ENCODE peak calls at places on chromosomes 12 and 14, in six cellular contexts. M, F, O, C, N and P are unnamed samples.

GRCh38 chr12:24045816-24046257 is 96.4 kb upstream of the SOX5 start:
- DNase-seq in N (no peak), M (peak; percentile 33), C (no peak), O (no peak), F (no peak), P (no peak)

GRCh38 chr14:86790408-86791364 is 1202.3 kb downstream of the GALC start:
- DNase-seq in M (no peak), F (no peak), O (no peak), C (no peak), N (no peak), P (no peak)

GRCh38 chr12:124914392-124915248 is at the start of gene UBC:
- DNase-seq in C (peak; percentile 97), N (peak; percentile 93), F (peak; percentile 88), O (peak; percentile 99), M (peak; percentile 91), P (peak; percentile 84)

GRCh38 chr14:75514673-75515630 is 7.3 kb upstream of the BATF start:
- DNase-seq in M (peak; percentile 25), C (no peak), F (no peak), N (no peak), O (peak; percentile 91), P (peak; percentile 57)

GRCh38 chr12:19643635-19644034 is 204.3 kb downstream of the AEBP2 start:
- DNase-seq in O (no peak), M (no peak), C (no peak), N (no peak), F (no peak), P (no peak)

GRCh38 chr14:89912667-89913211 is 41.8 kb downstream of the EFCAB11 start:
- DNase-seq in O (no peak), N (no peak), M (no peak), F (no peak), C (no peak), P (no peak)

GRCh38 chr12:34219046-34219770 is 196.9 kb downstream of the ALG10 start:
- DNase-seq in M (no peak), C (no peak), F (no peak), O (peak; percentile 15), N (no peak), P (no peak)

GRCh38 chr14:60724080-60724618 is at the start of gene SIX4:
- DNase-seq in N (peak; percentile 78), F (peak; percentile 57), O (peak; percentile 50), M (peak; percentile 62), C (peak; percentile 64), P (peak; percentile 78)

GRCh38 chr14:68521557-68521901 is 271.3 kb downstream of the ZFP36L1 start:
- DNase-seq in M (no peak), F (no peak), C (no peak), N (no peak), O (no peak), P (no peak)

GRCh38 chr14:105087963-105088811 is 23.0 kb upstream of the GPR132 start:
- DNase-seq in O (no peak), M (peak; percentile 64), F (peak; percentile 73), N (peak; percentile 23), C (peak; percentile 60), P (no peak)

GRCh38 chr12:52976574-52977071 is 27.7 kb downstream of the KRT18 start:
- DNase-seq in N (no peak), C (no peak), F (no peak), O (no peak), M (no peak), P (no peak)

GRCh38 chr12:64694130-64695078 is 64.8 kb downstream of the GNS start:
- DNase-seq in C (no peak), F (no peak), M (no peak), N (no peak), O (no peak), P (no peak)

GRCh38 chr12:106429043-106429552 is 71.5 kb downstream of the POLR3B start:
- DNase-seq in F (no peak), N (no peak), M (no peak), C (no peak), O (no peak), P (no peak)

GRCh38 chr12:51590347-51591019 is 550 bp upstream of the SCN8A start:
- DNase-seq in N (peak; percentile 66), C (no peak), M (peak; percentile 39), F (peak; percentile 62), O (peak; percentile 84), P (peak; percentile 89)

GRCh38 chr14:20855652-20856291 is 35.4 kb upstream of the RNASE3 start:
- DNase-seq in O (peak; percentile 16), N (peak; percentile 61), M (peak; percentile 54), F (no peak), C (no peak), P (peak; percentile 69)

GRCh38 chr14:103871596-103872480 is 24.5 kb upstream of the PPP1R13B start:
- DNase-seq in F (peak; percentile 85), M (peak; percentile 84), O (peak; percentile 76), C (no peak), N (peak; percentile 91), P (peak; percentile 96)

GRCh38 chr14:51576112-51576420 is 75.6 kb upstream of the FRMD6 start:
- DNase-seq in C (no peak), M (no peak), O (no peak), F (no peak), N (no peak), P (no peak)

GRCh38 chr12:121916719-121917118 is 1.7 kb upstream of the CFAP251 start:
- DNase-seq in N (no peak), F (no peak), C (no peak), M (no peak), O (no peak), P (no peak)

GRCh38 chr12:100913872-100914600 is 119.5 kb downstream of the ANO4 start:
- DNase-seq in C (no peak), M (no peak), O (no peak), F (no peak), N (no peak), P (no peak)

GRCh38 chr12:62908667-62909066 is 26.3 kb downstream of the PPM1H start:
- DNase-seq in C (no peak), M (no peak), N (no peak), O (no peak), F (no peak), P (no peak)

GRCh38 chr12:29616664-29617409 is 119.4 kb upstream of the OVCH1 start:
- DNase-seq in F (no peak), M (no peak), N (no peak), C (no peak), O (no peak), P (no peak)

GRCh38 chr12:75471928-75472865 is 8.4 kb upstream of the GLIPR1 start:
- DNase-seq in C (no peak), F (no peak), M (no peak), N (no peak), O (no peak), P (no peak)

GRCh38 chr12:105083551-105084105 is 630 bp downstream of the ALDH1L2 start:
- DNase-seq in N (peak; percentile 58), O (peak; percentile 23), M (peak; percentile 68), C (no peak), F (peak; percentile 61), P (peak; percentile 22)

GRCh38 chr12:126483145-126484068 is 1418.2 kb downstream of the AACS start:
- DNase-seq in M (no peak), C (no peak), N (no peak), O (no peak), F (no peak), P (no peak)

GRCh38 chr12:14367097-14367661 is 1.7 kb downstream of the ATF7IP start:
- DNase-seq in O (peak; percentile 71), C (no peak), N (no peak), F (no peak), M (no peak), P (peak; percentile 66)

GRCh38 chr12:51383281-51383905 is 7.8 kb downstream of the GALNT6 start:
- DNase-seq in N (no peak), C (no peak), O (no peak), M (no peak), F (no peak), P (no peak)

GRCh38 chr12:119868992-119869391 is 8.1 kb downstream of the CIT start:
- DNase-seq in F (no peak), O (no peak), N (no peak), C (no peak), M (no peak), P (no peak)

GRCh38 chr14:68696721-68697495 is 96.0 kb downstream of the ZFP36L1 start:
- DNase-seq in F (no peak), M (no peak), C (no peak), N (no peak), O (no peak), P (no peak)

GRCh38 chr12:54159140-54159539 is 29.6 kb downstream of the SMUG1 start:
- DNase-seq in N (peak; percentile 57), C (no peak), M (no peak), F (no peak), O (peak; percentile 65), P (peak; percentile 70)

DNA sequence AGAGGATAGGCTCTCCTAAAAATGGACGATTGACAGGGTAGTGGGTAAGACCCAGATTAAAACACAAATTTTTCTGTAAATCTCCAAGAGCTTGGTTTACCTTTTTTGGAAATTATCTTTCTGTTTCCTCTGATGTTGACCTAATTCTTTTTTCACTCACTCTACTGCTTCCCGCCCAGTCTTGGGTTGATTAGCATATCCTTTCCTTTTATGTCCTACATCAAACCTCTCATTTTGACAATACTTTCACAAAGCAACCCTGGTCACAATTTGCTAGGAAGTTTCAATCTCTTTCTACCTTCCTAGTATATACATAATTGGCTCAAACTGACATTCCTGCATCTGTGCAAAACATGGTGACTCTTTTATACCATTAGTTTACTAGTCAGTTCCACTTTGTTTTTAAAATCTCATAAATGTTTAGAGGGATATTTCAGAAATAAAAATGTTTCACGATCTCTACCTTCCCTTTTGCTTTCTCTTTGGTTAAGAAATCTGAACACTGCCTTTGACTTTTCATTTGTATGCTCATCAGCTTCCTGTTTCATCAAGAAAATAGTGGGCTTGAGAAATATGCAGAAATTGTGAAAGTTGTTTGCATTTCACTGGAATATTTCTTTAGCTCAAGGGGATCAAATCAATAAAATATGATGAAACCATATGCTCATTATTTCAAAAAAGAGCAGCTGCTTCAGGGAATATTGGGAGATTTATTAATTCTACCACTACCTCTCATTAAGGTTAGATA is 213.0 kb upstream of the SLC16A7 start:
- DNase-seq in F (no peak), C (no peak), M (no peak), O (no peak), N (no peak), P (no peak)
- TF ChIP-seq CTCF in F (no peak), C (no peak), M (no peak), O (no peak), N (no peak), P (no peak)

DNA sequence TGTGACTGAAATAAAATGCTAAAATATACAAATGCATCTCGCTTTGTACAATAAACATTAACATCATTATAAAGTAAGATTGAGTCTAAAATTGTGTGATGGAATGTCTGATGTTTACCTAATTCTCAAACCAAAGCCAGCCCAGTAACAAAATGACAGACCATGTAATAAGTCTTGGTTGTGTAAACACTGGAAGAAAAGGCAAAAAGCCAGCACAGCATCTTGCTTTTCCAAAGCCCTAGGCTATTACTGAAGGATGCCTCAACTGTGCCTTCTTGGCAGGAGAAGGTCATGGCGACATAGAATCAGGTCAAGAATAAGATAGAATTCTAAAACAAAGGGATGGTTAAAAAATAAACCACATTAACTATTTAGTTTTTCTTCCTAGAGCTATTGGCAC is 169.6 kb downstream of the EGLN3 start:
- DNase-seq in N (no peak), M (no peak), C (no peak), O (no peak), F (no peak), P (no peak)
- TF ChIP-seq CTCF in N (no peak), M (no peak), C (no peak), O (no peak), F (no peak), P (no peak)

GRCh38 chr12:123854918-123855317 is 92.8 kb downstream of the DNAH10 start:
- DNase-seq in M (no peak), C (no peak), F (no peak), O (no peak), N (no peak), P (no peak)
- TF ChIP-seq CTCF in M (no peak), C (no peak), F (no peak), O (no peak), N (no peak), P (no peak)

GRCh38 chr14:73712540-73713141 is 1.5 kb downstream of the PNMA1 start:
- DNase-seq in N (no peak), C (no peak), F (no peak), M (no peak), O (peak; percentile 47), P (peak; percentile 72)
- TF ChIP-seq CTCF in N (no peak), C (no peak), F (no peak), M (no peak), O (peak; percentile 10), P (no peak)